ENCODE peak calls at places on chromosomes 16 and 17, in six cellular contexts. X is neural crest cell, H is left lung, A is BE2C, R is body of pancreas, B is cardiac fibroblast. T is an unnamed sample.

GRCh38 chr17:62140836-62141235 is 75.8 kb upstream of the MED13 start:
- DNase-seq in X (no peak), H (peak), A (no peak), R (peak), B (peak), T (no peak)

GRCh38 chr17:70317416-70317815 is 148.1 kb downstream of the KCNJ2 start:
- DNase-seq in X (no peak), H (no peak), A (no peak), R (no peak), B (no peak), T (no peak)

GRCh38 chr17:7839890-7840260 is 5.9 kb downstream of the KDM6B start:
- DNase-seq in X (no peak), H (no peak), A (no peak), R (no peak), B (peak), T (no peak)

GRCh38 chr17:56845934-56846333 is 12.0 kb downstream of the DGKE start:
- DNase-seq in X (no peak), H (no peak), A (no peak), R (no peak), B (no peak), T (no peak)

GRCh38 chr16:23072769-23073549 is 76.3 kb downstream of the USP31 start:
- DNase-seq in X (no peak), H (no peak), A (no peak), R (no peak), B (peak), T (no peak)

GRCh38 chr16:53782148-53782547 is 78.2 kb downstream of the FTO start:
- DNase-seq in X (no peak), H (no peak), A (no peak), R (no peak), B (no peak), T (no peak)

GRCh38 chr16:89958068-89958467 is 9.5 kb downstream of the DEF8 start:
- DNase-seq in X (peak), H (no peak), A (peak), R (no peak), B (peak), T (no peak)

GRCh38 chr17:73118876-73119485 is 26.5 kb upstream of the SLC39A11 start:
- DNase-seq in X (no peak), H (no peak), A (peak), R (peak), B (no peak), T (no peak)

GRCh38 chr16:50610331-50611262 is 62.4 kb downstream of the NKD1 start:
- DNase-seq in X (no peak), H (no peak), A (no peak), R (no peak), B (no peak), T (no peak)

GRCh38 chr16:66152841-66153525 is 213.5 kb upstream of the CDH5 start:
- DNase-seq in X (no peak), H (no peak), A (no peak), R (no peak), B (peak), T (no peak)

GRCh38 chr17:27558842-27559505 is 72.0 kb upstream of the LGALS9 start:
- DNase-seq in X (no peak), H (no peak), A (no peak), R (no peak), B (no peak), T (no peak)

GRCh38 chr17:4641297-4642195 is at the start of gene ALOX15:
- DNase-seq in X (no peak), H (no peak), A (no peak), R (no peak), B (no peak), T (no peak)

GRCh38 chr17:70945386-70945785 is 776.1 kb downstream of the KCNJ2 start:
- DNase-seq in X (no peak), H (no peak), A (peak), R (no peak), B (peak), T (no peak)

GRCh38 chr17:63698381-63698885 is 1.5 kb downstream of the LIMD2 start:
- DNase-seq in X (no peak), H (no peak), A (no peak), R (no peak), B (no peak), T (no peak)

GRCh38 chr17:63696381-63696961 is 3.5 kb downstream of the LIMD2 start:
- DNase-seq in X (no peak), H (no peak), A (peak), R (no peak), B (peak), T (no peak)

GRCh38 chr17:63698886-63699637 is 863 bp downstream of the LIMD2 start:
- DNase-seq in X (peak), H (peak), A (peak), R (peak), B (peak), T (peak)

GRCh38 chr17:63695889-63696288 is 4.0 kb downstream of the LIMD2 start:
- DNase-seq in X (no peak), H (no peak), A (no peak), R (no peak), B (no peak), T (no peak)

DNA sequence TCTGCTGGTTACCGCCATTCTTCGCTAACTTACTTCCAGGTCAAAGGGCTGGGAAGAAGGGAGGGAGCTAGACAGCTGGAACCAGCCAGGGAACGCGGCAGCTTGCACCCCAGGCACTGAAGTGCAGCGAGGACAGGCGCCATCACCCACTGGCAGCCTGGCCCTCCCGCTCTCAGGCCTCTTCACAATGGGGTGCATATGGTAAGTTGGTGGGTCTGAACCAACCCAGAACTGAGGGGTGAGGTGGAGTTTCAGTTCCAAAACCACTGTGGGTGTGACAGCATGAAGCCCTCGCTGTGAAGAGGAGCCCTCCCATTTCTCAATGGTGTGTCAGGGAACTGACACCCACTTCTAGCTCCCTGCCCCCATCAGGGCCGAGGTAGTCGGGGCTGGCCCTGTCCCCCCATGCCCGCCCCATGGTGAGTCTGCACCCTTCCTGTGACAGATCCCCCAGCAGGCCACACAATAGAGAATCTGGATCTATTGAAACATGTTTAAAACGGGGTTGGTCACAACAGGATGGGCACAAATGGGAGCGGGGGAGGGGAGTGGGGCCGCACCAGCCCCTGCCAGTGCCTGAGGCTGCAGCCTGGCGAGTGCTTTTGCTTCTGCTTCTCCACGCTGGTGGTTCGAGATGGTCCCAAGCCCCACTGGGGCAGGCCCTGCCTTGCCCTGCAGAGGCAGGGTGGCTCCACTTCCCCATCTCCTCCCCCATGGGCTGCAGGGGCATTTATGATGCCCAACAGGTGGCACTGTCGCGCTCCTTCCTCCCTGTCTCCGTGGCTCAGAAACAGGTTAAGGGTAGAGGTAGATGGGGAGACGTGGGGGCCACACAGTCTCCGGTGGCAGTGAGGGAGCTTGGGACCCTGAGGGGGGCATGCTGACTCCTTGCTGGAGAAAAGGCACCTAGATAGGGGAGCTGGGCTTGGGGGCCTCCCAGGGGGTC is 2.3 kb downstream of the LIMD2 start:
- DNase-seq in X (no peak), H (peak), A (peak), R (peak), B (peak), T (no peak)
- TF ChIP-seq CTCF in X (peak), H (peak), A (peak), R (peak), B (peak), T (peak)

GRCh38 chr16:85259831-85260165 is 147.5 kb upstream of the CIBAR2 start:
- DNase-seq in X (no peak), H (no peak), A (peak), R (no peak), B (no peak), T (no peak)

GRCh38 chr16:85262558-85263196 is 150.4 kb upstream of the CIBAR2 start:
- DNase-seq in X (no peak), H (no peak), A (no peak), R (no peak), B (no peak), T (no peak)

GRCh38 chr16:85259115-85259830 is 147.0 kb upstream of the CIBAR2 start:
- DNase-seq in X (no peak), H (no peak), A (peak), R (no peak), B (no peak), T (no peak)

GRCh38 chr16:85261657-85262557 is 149.6 kb upstream of the CIBAR2 start:
- DNase-seq in X (no peak), H (no peak), A (no peak), R (no peak), B (no peak), T (no peak)

DNA sequence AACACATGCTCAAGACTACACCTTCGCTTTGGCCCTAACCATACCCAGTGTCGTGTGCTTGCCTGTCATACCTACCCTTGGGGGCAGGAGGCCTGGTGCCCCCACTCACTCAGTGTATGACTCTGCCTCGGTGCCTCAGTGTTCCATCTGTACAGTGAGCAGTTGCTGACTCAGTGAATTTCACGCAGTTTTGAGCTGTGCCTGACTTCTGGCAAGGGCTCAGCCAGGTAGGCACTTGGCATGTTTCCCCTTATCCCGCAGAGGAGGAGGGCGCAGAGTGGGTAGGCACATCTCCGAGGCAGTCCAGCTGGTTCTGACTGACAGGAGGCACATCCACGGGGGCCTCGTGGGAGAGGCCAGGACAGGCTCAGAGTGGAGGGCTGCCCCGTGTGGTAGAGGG is 148.9 kb upstream of the CIBAR2 start:
- DNase-seq in X (no peak), H (no peak), A (no peak), R (no peak), B (no peak), T (no peak)
- TF ChIP-seq CTCF in X (no peak), H (no peak), A (no peak), R (no peak), B (no peak), T (no peak)

GRCh38 chr17:48013876-48014602 is 23.6 kb downstream of the COPZ2 start:
- DNase-seq in X (peak), H (no peak), A (no peak), R (no peak), B (no peak), T (no peak)

GRCh38 chr17:48012151-48012520 is 25.5 kb downstream of the COPZ2 start:
- DNase-seq in X (peak), H (no peak), A (peak), R (peak), B (no peak), T (no peak)

GRCh38 chr17:48014603-48015037 is 23.0 kb downstream of the COPZ2 start:
- DNase-seq in X (peak), H (no peak), A (peak), R (no peak), B (no peak), T (no peak)

GRCh38 chr17:48010193-48010592 is 27.4 kb downstream of the COPZ2 start:
- DNase-seq in X (no peak), H (no peak), A (no peak), R (no peak), B (no peak), T (no peak)

GRCh38 chr17:48011405-48012150 is 26.0 kb downstream of the COPZ2 start:
- DNase-seq in X (no peak), H (no peak), A (peak), R (peak), B (peak), T (no peak)
- TF ChIP-seq CTCF in X (peak), H (no peak), A (peak), R (peak), B (peak), T (peak)

GRCh38 chr16:1770328-1771071 is 843 bp downstream of the NME3 start:
- DNase-seq in X (no peak), H (peak), A (peak), R (peak), B (peak), T (no peak)
- TF ChIP-seq CTCF in X (no peak), H (no peak), A (no peak), R (no peak), B (no peak), T (no peak)

T was measured in progenitor cell of endocrine pancreas.